ENCODE peak calls at places on chromosomes 5 and 9, in ten cellular contexts. One of them, this sample, is unnamed.
A peak's percentile ranks its signal among the peaks of the same experiment; 100 is the strongest.

GRCh38 chr9:24096756-24097155 is 270.7 kb upstream of the ELAVL2 start:
- DNase-seq in uterus: no peak
- DNase-seq in hepatocyte: no peak
- DNase-seq in psoas muscle: no peak
- DNase-seq in heart left ventricle: no peak
- DNase-seq in ascending aorta: no peak
- DNase-seq in AG04450: no peak
- DNase-seq in ovary: no peak
- DNase-seq in tibial nerve: no peak
- DNase-seq in left ventricle myocardium inferior: no peak
- DNase-seq in this sample: no peak

GRCh38 chr9:2267171-2267740 is 252.1 kb downstream of the SMARCA2 start:
- DNase-seq in heart left ventricle: peak; percentile 72
- DNase-seq in psoas muscle: no peak
- DNase-seq in left ventricle myocardium inferior: peak; percentile 42
- DNase-seq in tibial nerve: no peak
- DNase-seq in ovary: peak; percentile 55
- DNase-seq in ascending aorta: no peak
- DNase-seq in uterus: no peak
- DNase-seq in hepatocyte: no peak
- DNase-seq in AG04450: no peak
- DNase-seq in this sample: no peak

GRCh38 chr5:18551716-18552115 is 917.5 kb downstream of the TAF11L14 start:
- DNase-seq in ascending aorta: no peak
- DNase-seq in heart left ventricle: no peak
- DNase-seq in psoas muscle: no peak
- DNase-seq in AG04450: no peak
- DNase-seq in tibial nerve: no peak
- DNase-seq in uterus: no peak
- DNase-seq in hepatocyte: no peak
- DNase-seq in ovary: no peak
- DNase-seq in left ventricle myocardium inferior: no peak
- DNase-seq in this sample: no peak

GRCh38 chr5:132293992-132294727 is at the start of gene SLC22A4:
- DNase-seq in ovary: peak; percentile 95
- DNase-seq in psoas muscle: peak; percentile 96
- DNase-seq in left ventricle myocardium inferior: peak; percentile 91
- DNase-seq in AG04450: peak; percentile 65
- DNase-seq in hepatocyte: peak; percentile 95
- DNase-seq in uterus: peak; percentile 94
- DNase-seq in heart left ventricle: peak; percentile 96
- DNase-seq in ascending aorta: peak; percentile 80
- DNase-seq in tibial nerve: peak; percentile 77
- DNase-seq in this sample: peak; percentile 93

GRCh38 chr9:98271479-98271878 is 16.0 kb upstream of the TBC1D2 start:
- DNase-seq in AG04450: no peak
- DNase-seq in heart left ventricle: no peak
- DNase-seq in ovary: no peak
- DNase-seq in hepatocyte: no peak
- DNase-seq in uterus: no peak
- DNase-seq in left ventricle myocardium inferior: no peak
- DNase-seq in psoas muscle: no peak
- DNase-seq in ascending aorta: no peak
- DNase-seq in tibial nerve: no peak
- DNase-seq in this sample: no peak

GRCh38 chr5:78004559-78004958 is 228.4 kb upstream of the TBCA start:
- DNase-seq in AG04450: no peak
- DNase-seq in uterus: no peak
- DNase-seq in hepatocyte: no peak
- DNase-seq in left ventricle myocardium inferior: no peak
- DNase-seq in ascending aorta: no peak
- DNase-seq in psoas muscle: no peak
- DNase-seq in tibial nerve: no peak
- DNase-seq in heart left ventricle: no peak
- DNase-seq in ovary: no peak
- DNase-seq in this sample: no peak

GRCh38 chr5:116374434-116374852 is 200.2 kb downstream of the SEMA6A start:
- DNase-seq in left ventricle myocardium inferior: no peak
- DNase-seq in ascending aorta: no peak
- DNase-seq in ovary: no peak
- DNase-seq in hepatocyte: no peak
- DNase-seq in uterus: no peak
- DNase-seq in heart left ventricle: no peak
- DNase-seq in psoas muscle: no peak
- DNase-seq in AG04450: no peak
- DNase-seq in tibial nerve: no peak
- DNase-seq in this sample: no peak

GRCh38 chr5:28328691-28329090 is 1290.3 kb upstream of the CDH9 start:
- DNase-seq in left ventricle myocardium inferior: no peak
- DNase-seq in psoas muscle: no peak
- DNase-seq in ascending aorta: no peak
- DNase-seq in uterus: no peak
- DNase-seq in hepatocyte: no peak
- DNase-seq in heart left ventricle: no peak
- DNase-seq in tibial nerve: no peak
- DNase-seq in ovary: no peak
- DNase-seq in AG04450: no peak
- DNase-seq in this sample: no peak

GRCh38 chr9:2158111-2158610 is 143.0 kb downstream of the SMARCA2 start:
- DNase-seq in tibial nerve: peak; percentile 38
- DNase-seq in psoas muscle: peak; percentile 59
- DNase-seq in AG04450: no peak
- DNase-seq in heart left ventricle: no peak
- DNase-seq in left ventricle myocardium inferior: peak; percentile 38
- DNase-seq in ovary: peak; percentile 73
- DNase-seq in ascending aorta: no peak
- DNase-seq in uterus: peak; percentile 67
- DNase-seq in hepatocyte: peak; percentile 46
- DNase-seq in this sample: peak; percentile 65

GRCh38 chr5:26482817-26483375 is 555.5 kb downstream of the CDH9 start:
- DNase-seq in ovary: no peak
- DNase-seq in left ventricle myocardium inferior: no peak
- DNase-seq in ascending aorta: no peak
- DNase-seq in tibial nerve: no peak
- DNase-seq in hepatocyte: peak; percentile 65
- DNase-seq in uterus: no peak
- DNase-seq in heart left ventricle: no peak
- DNase-seq in AG04450: no peak
- DNase-seq in psoas muscle: no peak
- DNase-seq in this sample: no peak

GRCh38 chr9:37036237-37037136 is 2.4 kb upstream of the PAX5 start:
- DNase-seq in AG04450: no peak
- DNase-seq in hepatocyte: peak; percentile 50
- DNase-seq in uterus: no peak
- DNase-seq in ovary: no peak
- DNase-seq in tibial nerve: no peak
- DNase-seq in left ventricle myocardium inferior: no peak
- DNase-seq in heart left ventricle: peak; percentile 41
- DNase-seq in psoas muscle: peak; percentile 61
- DNase-seq in ascending aorta: no peak
- DNase-seq in this sample: peak; percentile 61

GRCh38 chr5:111478266-111478665 is 34.1 kb downstream of the STARD4 start:
- DNase-seq in uterus: no peak
- DNase-seq in ovary: no peak
- DNase-seq in tibial nerve: no peak
- DNase-seq in psoas muscle: no peak
- DNase-seq in left ventricle myocardium inferior: no peak
- DNase-seq in ascending aorta: no peak
- DNase-seq in heart left ventricle: no peak
- DNase-seq in AG04450: no peak
- DNase-seq in hepatocyte: no peak
- DNase-seq in this sample: no peak

GRCh38 chr9:93154293-93154903 is 20.3 kb upstream of the NINJ1 start:
- DNase-seq in uterus: no peak
- DNase-seq in psoas muscle: no peak
- DNase-seq in left ventricle myocardium inferior: no peak
- DNase-seq in hepatocyte: peak; percentile 59
- DNase-seq in AG04450: no peak
- DNase-seq in tibial nerve: no peak
- DNase-seq in heart left ventricle: no peak
- DNase-seq in ascending aorta: no peak
- DNase-seq in ovary: no peak
- DNase-seq in this sample: no peak

GRCh38 chr5:73119492-73120157 is 750 bp upstream of the TMEM171 start:
- DNase-seq in psoas muscle: peak; percentile 71
- DNase-seq in uterus: no peak
- DNase-seq in tibial nerve: no peak
- DNase-seq in left ventricle myocardium inferior: no peak
- DNase-seq in heart left ventricle: no peak
- DNase-seq in ascending aorta: no peak
- DNase-seq in AG04450: no peak
- DNase-seq in hepatocyte: peak; percentile 38
- DNase-seq in ovary: no peak
- DNase-seq in this sample: no peak

GRCh38 chr5:71663570-71663969 is 55.5 kb upstream of the CARTPT start:
- DNase-seq in left ventricle myocardium inferior: no peak
- DNase-seq in ovary: no peak
- DNase-seq in psoas muscle: no peak
- DNase-seq in AG04450: no peak
- DNase-seq in ascending aorta: no peak
- DNase-seq in uterus: no peak
- DNase-seq in tibial nerve: no peak
- DNase-seq in hepatocyte: no peak
- DNase-seq in heart left ventricle: no peak
- DNase-seq in this sample: no peak
- TF ChIP-seq CTCF in left ventricle myocardium inferior: no peak
- TF ChIP-seq CTCF in ovary: no peak
- TF ChIP-seq CTCF in psoas muscle: no peak
- TF ChIP-seq CTCF in AG04450: no peak
- TF ChIP-seq CTCF in ascending aorta: no peak
- TF ChIP-seq CTCF in uterus: no peak
- TF ChIP-seq CTCF in tibial nerve: no peak
- TF ChIP-seq CTCF in hepatocyte: no peak
- TF ChIP-seq CTCF in heart left ventricle: no peak
- TF ChIP-seq CTCF in this sample: no peak

GRCh38 chr9:101417389-101417788 is 18.2 kb downstream of the ALDOB start:
- DNase-seq in heart left ventricle: no peak
- DNase-seq in uterus: no peak
- DNase-seq in ovary: no peak
- DNase-seq in tibial nerve: no peak
- DNase-seq in ascending aorta: no peak
- DNase-seq in left ventricle myocardium inferior: no peak
- DNase-seq in hepatocyte: no peak
- DNase-seq in psoas muscle: no peak
- DNase-seq in AG04450: no peak
- DNase-seq in this sample: no peak

GRCh38 chr9:101419863-101420262 is 15.7 kb downstream of the ALDOB start:
- DNase-seq in uterus: no peak
- DNase-seq in ascending aorta: no peak
- DNase-seq in hepatocyte: no peak
- DNase-seq in psoas muscle: no peak
- DNase-seq in tibial nerve: no peak
- DNase-seq in left ventricle myocardium inferior: no peak
- DNase-seq in ovary: no peak
- DNase-seq in AG04450: no peak
- DNase-seq in heart left ventricle: no peak
- DNase-seq in this sample: no peak

GRCh38 chr9:101415578-101415977 is 16.9 kb downstream of the ZNF189 start:
- DNase-seq in ascending aorta: no peak
- DNase-seq in AG04450: no peak
- DNase-seq in left ventricle myocardium inferior: no peak
- DNase-seq in tibial nerve: no peak
- DNase-seq in uterus: no peak
- DNase-seq in ovary: no peak
- DNase-seq in hepatocyte: no peak
- DNase-seq in heart left ventricle: no peak
- DNase-seq in psoas muscle: no peak
- DNase-seq in this sample: no peak

GRCh38 chr9:101417977-101418376 is 17.6 kb downstream of the ALDOB start:
- DNase-seq in heart left ventricle: no peak
- DNase-seq in hepatocyte: no peak
- DNase-seq in tibial nerve: no peak
- DNase-seq in ascending aorta: no peak
- DNase-seq in uterus: no peak
- DNase-seq in left ventricle myocardium inferior: no peak
- DNase-seq in psoas muscle: no peak
- DNase-seq in ovary: no peak
- DNase-seq in AG04450: no peak
- DNase-seq in this sample: no peak

GRCh38 chr9:101418518-101419111 is 17.0 kb downstream of the ALDOB start:
- DNase-seq in left ventricle myocardium inferior: no peak
- DNase-seq in uterus: no peak
- DNase-seq in tibial nerve: no peak
- DNase-seq in heart left ventricle: no peak
- DNase-seq in ascending aorta: no peak
- DNase-seq in AG04450: no peak
- DNase-seq in psoas muscle: no peak
- DNase-seq in hepatocyte: no peak
- DNase-seq in ovary: no peak
- DNase-seq in this sample: no peak
- H3K9me3 ChIP-seq in left ventricle myocardium inferior: peaks cover 61% of the 10 kb centered on the region
- H3K9me3 ChIP-seq in uterus: no peaks in the 10 kb centered on the region
- H3K9me3 ChIP-seq in tibial nerve: no peaks in the 10 kb centered on the region
- H3K9me3 ChIP-seq in heart left ventricle: peaks cover 8% of the 10 kb centered on the region
- H3K9me3 ChIP-seq in ascending aorta: peaks cover 62% of the 10 kb centered on the region
- H3K9me3 ChIP-seq in AG04450: peaks cover 2% of the 10 kb centered on the region
- H3K9me3 ChIP-seq in psoas muscle: peaks cover 32% of the 10 kb centered on the region
- H3K9me3 ChIP-seq in hepatocyte: peaks cover 9% of the 10 kb centered on the region
- H3K9me3 ChIP-seq in ovary: no peaks in the 10 kb centered on the region
- H3K9me3 ChIP-seq in this sample: peaks cover 46% of the 10 kb centered on the region

GRCh38 chr9:10613413-10613812 is 611 bp upstream of the PTPRD start:
- DNase-seq in hepatocyte: peak; percentile 8
- DNase-seq in left ventricle myocardium inferior: no peak
- DNase-seq in uterus: no peak
- DNase-seq in ovary: no peak
- DNase-seq in ascending aorta: no peak
- DNase-seq in tibial nerve: no peak
- DNase-seq in AG04450: no peak
- DNase-seq in psoas muscle: no peak
- DNase-seq in heart left ventricle: no peak
- DNase-seq in this sample: no peak
- H3K4me3 ChIP-seq in hepatocyte: peak overlapping the region; percentile 93
- H3K4me3 ChIP-seq in left ventricle myocardium inferior: peak overlapping the region; percentile 62
- H3K4me3 ChIP-seq in uterus: no peak overlapping the region
- H3K4me3 ChIP-seq in ovary: no peak overlapping the region
- H3K4me3 ChIP-seq in ascending aorta: peak overlapping the region; percentile 60
- H3K4me3 ChIP-seq in tibial nerve: peak overlapping the region; percentile 51
- H3K4me3 ChIP-seq in AG04450: no peak overlapping the region
- H3K4me3 ChIP-seq in psoas muscle: peak overlapping the region; percentile 52
- H3K4me3 ChIP-seq in heart left ventricle: peak overlapping the region; percentile 51
- H3K4me3 ChIP-seq in this sample: peak overlapping the region; percentile 49

DNA sequence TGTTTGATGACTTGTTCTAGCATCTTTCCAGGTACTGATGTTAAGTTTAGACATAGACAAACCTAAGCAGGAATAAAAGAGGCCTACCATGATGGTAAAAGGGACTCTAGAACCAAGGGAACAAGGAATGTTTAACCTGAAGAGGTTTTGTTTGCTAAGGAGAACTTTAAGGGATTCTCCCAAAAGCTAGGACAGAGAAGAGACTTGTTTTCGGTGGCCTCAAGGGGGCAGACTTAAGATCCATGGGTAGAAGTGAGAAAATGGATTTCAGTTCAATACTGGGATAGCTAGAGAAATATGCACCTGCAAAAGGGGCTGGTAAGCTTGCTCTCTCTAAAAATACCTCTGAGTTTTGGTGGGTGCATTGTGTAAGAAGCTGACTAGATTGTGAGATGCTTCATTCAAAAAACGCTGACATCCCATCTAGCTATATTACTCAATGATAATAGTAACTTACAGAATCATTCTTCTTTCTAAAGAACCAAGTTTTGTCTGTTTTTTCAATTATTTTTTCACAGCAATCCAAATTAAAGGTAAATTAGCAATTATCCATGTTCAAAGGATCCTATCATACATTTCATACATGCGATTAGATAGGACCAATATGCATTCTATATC is 5.5 kb upstream of the ADRB2 start:
- DNase-seq in hepatocyte: no peak
- DNase-seq in uterus: no peak
- DNase-seq in AG04450: no peak
- DNase-seq in left ventricle myocardium inferior: no peak
- DNase-seq in ovary: no peak
- DNase-seq in ascending aorta: no peak
- DNase-seq in heart left ventricle: no peak
- DNase-seq in tibial nerve: no peak
- DNase-seq in psoas muscle: no peak
- DNase-seq in this sample: no peak
- TF ChIP-seq CTCF in hepatocyte: peak; percentile 43
- TF ChIP-seq CTCF in uterus: no peak
- TF ChIP-seq CTCF in AG04450: peak; percentile 68
- TF ChIP-seq CTCF in left ventricle myocardium inferior: peak; percentile 74
- TF ChIP-seq CTCF in ovary: no peak
- TF ChIP-seq CTCF in ascending aorta: peak; percentile 47
- TF ChIP-seq CTCF in heart left ventricle: peak; percentile 52
- TF ChIP-seq CTCF in tibial nerve: no peak
- TF ChIP-seq CTCF in psoas muscle: peak; percentile 59
- TF ChIP-seq CTCF in this sample: peak; percentile 67

This sample was measured in lower lobe of right lung.